ENCODE peak calls at places on chromosomes 1 and 21, in four cellular contexts. U is fibroblast of the aortic adventitia, I is ACHN, S is GM13977. R is an unnamed sample.

GRCh38 chr1:231355171-231355570 is 17.1 kb downstream of the SPRTN start:
- DNase-seq in I (no peak), S (no peak), U (no peak), R (no peak)

GRCh38 chr21:28298251-28298672 is 694.4 kb downstream of the LTN1 start:
- DNase-seq in I (no peak), S (no peak), U (peak), R (no peak)

GRCh38 chr1:25520446-25521061 is 22.9 kb upstream of the LDLRAP1 start:
- DNase-seq in I (peak), U (peak), S (peak), R (peak)

GRCh38 chr1:24966724-24967346 is 36.8 kb upstream of the RUNX3 start:
- DNase-seq in U (peak), I (no peak), S (peak), R (peak)

GRCh38 chr1:40899230-40899870 is 37.2 kb upstream of the CITED4 start:
- DNase-seq in I (no peak), S (no peak), U (no peak), R (no peak)

GRCh38 chr1:182340233-182341058 is 51.1 kb downstream of the GLUL start:
- DNase-seq in S (no peak), U (no peak), I (no peak), R (no peak)

GRCh38 chr1:17193222-17194132 is 11.5 kb upstream of the PADI1 start:
- DNase-seq in S (no peak), I (no peak), U (no peak), R (no peak)

GRCh38 chr1:167196185-167196584 is 24.5 kb upstream of the POU2F1 start:
- DNase-seq in S (no peak), U (no peak), I (no peak), R (no peak)

GRCh38 chr21:33025106-33025470 is 647 bp upstream of the OLIG2 start:
- DNase-seq in S (peak), I (no peak), U (no peak), R (no peak)

GRCh38 chr1:24849653-24850295 is 80.3 kb downstream of the RUNX3 start:
- DNase-seq in I (peak), S (no peak), U (peak), R (peak)

GRCh38 chr1:11321656-11322491 is 48.9 kb downstream of the UBIAD1 start:
- DNase-seq in U (no peak), I (no peak), S (no peak), R (no peak)

GRCh38 chr1:20483833-20484525 is 2.0 kb downstream of the CAMK2N1 start:
- DNase-seq in U (peak), S (peak), I (peak), R (no peak)

GRCh38 chr1:22503721-22504410 is 52.2 kb downstream of the ZBTB40 start:
- DNase-seq in I (no peak), S (no peak), U (peak), R (no peak)

GRCh38 chr1:110134050-110134595 is 16.2 kb upstream of the SLC6A17 start:
- DNase-seq in U (no peak), I (no peak), S (no peak), R (no peak)

GRCh38 chr21:41611441-41611840 is 103.5 kb upstream of the TMPRSS2 start:
- DNase-seq in S (no peak), I (no peak), U (no peak), R (no peak)

GRCh38 chr1:238061967-238062613 is 171.4 kb upstream of the ZP4 start:
- DNase-seq in I (peak), U (peak), S (peak), R (no peak)

GRCh38 chr1:9730096-9730901 is 78.8 kb downstream of the PIK3CD start:
- DNase-seq in S (no peak), U (no peak), I (no peak), R (no peak)

GRCh38 chr1:179298952-179299351 is 5.4 kb downstream of the SOAT1 start:
- DNase-seq in I (no peak), U (no peak), S (peak), R (no peak)

GRCh38 chr1:183694035-183694434 is 40.9 kb upstream of the APOBEC4 start:
- DNase-seq in S (no peak), U (peak), I (no peak), R (no peak)

GRCh38 chr1:92784051-92784638 is 763 bp downstream of the EVI5 start:
- DNase-seq in S (peak), U (peak), I (peak), R (no peak)

GRCh38 chr1:206135248-206135647 is 18.1 kb upstream of the AVPR1B start:
- DNase-seq in I (no peak), S (no peak), U (no peak), R (no peak)

GRCh38 chr1:75796376-75797272 is at the start of gene MSH4:
- DNase-seq in S (no peak), I (no peak), U (no peak), R (no peak)

GRCh38 chr1:179867493-179868330 is 9.9 kb downstream of the TOR1AIP2 start:
- DNase-seq in U (peak), S (peak), I (peak), R (peak)

GRCh38 chr1:223037845-223038244 is 105.2 kb downstream of the TLR5 start:
- DNase-seq in S (no peak), U (no peak), I (no peak), R (no peak)

GRCh38 chr1:191714810-191715209 is 443.5 kb upstream of the RGS18 start:
- DNase-seq in S (no peak), I (no peak), U (no peak), R (no peak)

GRCh38 chr1:66809736-66810326 is 8.8 kb upstream of the INSL5 start:
- DNase-seq in U (peak), I (no peak), S (no peak), R (no peak)